ENCODE peak calls at places on chromosome 22, in eight cellular contexts. L, P, N, C, A, K, T and S are unnamed samples.
A peak's percentile ranks its signal among the peaks of the same experiment; 100 is the strongest.

GRCh38 chr22:22886546-22886945 is 1.1 kb upstream of the IGLL5 start:
- DNase-seq in L (no peak), P (no peak), N (no peak), C (no peak), A (no peak), K (no peak), T (no peak), S (peak; percentile 20)

GRCh38 chr22:43978558-43978957 is 23.3 kb downstream of the SAMM50 start:
- DNase-seq in L (no peak), P (no peak), N (peak; percentile 67), C (peak; percentile 37), A (no peak), K (no peak), T (no peak), S (no peak)

GRCh38 chr22:30390974-30391691 is 3.9 kb upstream of the RNF215 start:
- DNase-seq in L (peak; percentile 72), P (peak; percentile 73), N (peak; percentile 70), C (peak; percentile 92), A (peak; percentile 80), K (peak; percentile 41), T (peak; percentile 94), S (no peak)

GRCh38 chr22:46547883-46548244 is 10.4 kb upstream of the CELSR1 start:
- DNase-seq in L (peak; percentile 67), P (no peak), N (no peak), C (peak; percentile 72), A (peak; percentile 86), K (peak; percentile 47), T (no peak), S (no peak)

GRCh38 chr22:44026630-44027511 is 2.8 kb downstream of the PARVB start:
- DNase-seq in L (peak; percentile 75), P (peak; percentile 88), N (peak; percentile 9), C (peak; percentile 95), A (peak; percentile 44), K (no peak), T (peak; percentile 79), S (no peak)

GRCh38 chr22:46661221-46661851 is 41.1 kb downstream of the GRAMD4 start:
- DNase-seq in L (no peak), P (no peak), N (no peak), C (no peak), A (peak; percentile 51), K (no peak), T (no peak), S (no peak)

GRCh38 chr22:44571566-44572413 is 73.8 kb upstream of the RTL6 start:
- DNase-seq in L (no peak), P (peak; percentile 29), N (no peak), C (no peak), A (no peak), K (no peak), T (no peak), S (no peak)

GRCh38 chr22:44458044-44459020 is 39.7 kb downstream of the RTL6 start:
- DNase-seq in L (no peak), P (no peak), N (no peak), C (peak; percentile 70), A (no peak), K (no peak), T (no peak), S (no peak)

GRCh38 chr22:24247564-24248344 is 2.9 kb upstream of the GGT5 start:
- DNase-seq in L (peak; percentile 93), P (peak; percentile 86), N (peak; percentile 71), C (peak; percentile 91), A (peak; percentile 95), K (peak; percentile 90), T (peak; percentile 64), S (peak; percentile 68)

GRCh38 chr22:38204784-38205183 is 3.0 kb downstream of the MAFF start:
- DNase-seq in L (no peak), P (no peak), N (no peak), C (no peak), A (no peak), K (no peak), T (peak; percentile 82), S (no peak)

GRCh38 chr22:44755418-44755817 is 3.0 kb downstream of the ARHGAP8 start:
- DNase-seq in L (peak; percentile 28), P (no peak), N (no peak), C (peak; percentile 59), A (no peak), K (no peak), T (no peak), S (no peak)

GRCh38 chr22:38299758-38300157 is 17.5 kb downstream of the CSNK1E start:
- DNase-seq in L (no peak), P (no peak), N (no peak), C (no peak), A (no peak), K (no peak), T (no peak), S (no peak)

GRCh38 chr22:45823331-45823730 is 151.7 kb downstream of the ATXN10 start:
- DNase-seq in L (no peak), P (no peak), N (no peak), C (no peak), A (no peak), K (no peak), T (no peak), S (no peak)

GRCh38 chr22:39598017-39598965 is 27.7 kb downstream of the CACNA1I start:
- DNase-seq in L (peak; percentile 56), P (peak; percentile 90), N (peak; percentile 67), C (peak; percentile 84), A (no peak), K (no peak), T (peak; percentile 73), S (no peak)

GRCh38 chr22:31106001-31106571 is 1.3 kb downstream of the SELENOM start:
- DNase-seq in L (no peak), P (peak; percentile 56), N (peak; percentile 26), C (peak; percentile 65), A (no peak), K (no peak), T (no peak), S (no peak)

GRCh38 chr22:23256986-23257888 is 76.9 kb downstream of the BCR start:
- DNase-seq in L (no peak), P (peak; percentile 75), N (no peak), C (no peak), A (no peak), K (no peak), T (no peak), S (no peak)

GRCh38 chr22:46764779-46765485 is 2.5 kb downstream of the TBC1D22A start:
- DNase-seq in L (no peak), P (no peak), N (peak; percentile 65), C (peak; percentile 49), A (no peak), K (no peak), T (no peak), S (no peak)

GRCh38 chr22:35995345-35995744 is 33.3 kb downstream of the RBFOX2 start:
- DNase-seq in L (no peak), P (no peak), N (no peak), C (no peak), A (no peak), K (no peak), T (no peak), S (no peak)

GRCh38 chr22:25972397-25972796 is 196.9 kb upstream of the SEZ6L start:
- DNase-seq in L (no peak), P (no peak), N (no peak), C (no peak), A (no peak), K (no peak), T (no peak), S (no peak)

GRCh38 chr22:25970996-25971811 is 198.1 kb upstream of the SEZ6L start:
- DNase-seq in L (no peak), P (no peak), N (no peak), C (no peak), A (no peak), K (no peak), T (no peak), S (no peak)

GRCh38 chr22:25969901-25970300 is 199.4 kb upstream of the SEZ6L start:
- DNase-seq in L (no peak), P (no peak), N (no peak), C (no peak), A (no peak), K (no peak), T (no peak), S (no peak)

GRCh38 chr22:25969286-25969685 is 200.0 kb upstream of the SEZ6L start:
- DNase-seq in L (no peak), P (no peak), N (no peak), C (no peak), A (no peak), K (no peak), T (no peak), S (no peak)

DNA sequence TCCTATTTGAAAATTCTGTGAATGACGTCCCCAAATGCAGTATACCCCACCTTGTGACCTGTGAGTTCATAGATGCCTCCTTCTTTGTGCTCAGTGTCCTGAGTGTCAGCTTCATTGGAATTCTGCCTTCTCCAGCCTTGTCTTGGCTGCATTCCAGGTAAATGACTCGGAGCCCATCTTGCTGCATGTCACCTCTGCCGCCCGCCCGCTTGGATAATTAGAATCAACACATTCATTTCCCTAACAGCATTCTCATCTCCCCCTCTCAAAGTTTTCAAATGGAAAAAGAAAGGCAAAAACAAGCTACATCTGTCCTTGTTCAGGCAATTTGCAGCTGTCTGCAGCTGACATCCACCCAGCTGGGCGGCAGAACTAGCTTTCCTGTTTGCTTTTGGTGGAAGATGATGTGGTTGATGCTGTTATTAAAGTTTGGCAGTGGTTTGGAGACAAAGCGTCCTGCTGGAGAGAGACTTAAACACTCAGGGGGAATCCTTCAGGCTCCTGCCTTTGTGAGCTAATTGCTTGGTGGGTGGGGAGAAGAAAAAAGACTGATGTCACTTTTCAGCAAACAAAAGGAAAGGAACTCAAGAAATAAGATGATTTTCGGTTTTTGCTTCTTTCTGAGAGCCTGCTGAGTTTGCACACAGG is 198.8 kb upstream of the SEZ6L start:
- DNase-seq in L (no peak), P (no peak), N (no peak), C (no peak), A (no peak), K (no peak), T (no peak), S (no peak)
- TF ChIP-seq CTCF in L (no peak), P (no peak), N (no peak), C (no peak), A (no peak), K (no peak), T (no peak), S (no peak)

GRCh38 chr22:27809226-27809625 is 7.7 kb upstream of the MN1 start:
- DNase-seq in L (no peak), P (no peak), N (no peak), C (no peak), A (no peak), K (no peak), T (no peak), S (no peak)
- TF ChIP-seq CTCF in L (no peak), P (no peak), N (no peak), C (no peak), A (no peak), K (no peak), T (no peak), S (no peak)

DNA sequence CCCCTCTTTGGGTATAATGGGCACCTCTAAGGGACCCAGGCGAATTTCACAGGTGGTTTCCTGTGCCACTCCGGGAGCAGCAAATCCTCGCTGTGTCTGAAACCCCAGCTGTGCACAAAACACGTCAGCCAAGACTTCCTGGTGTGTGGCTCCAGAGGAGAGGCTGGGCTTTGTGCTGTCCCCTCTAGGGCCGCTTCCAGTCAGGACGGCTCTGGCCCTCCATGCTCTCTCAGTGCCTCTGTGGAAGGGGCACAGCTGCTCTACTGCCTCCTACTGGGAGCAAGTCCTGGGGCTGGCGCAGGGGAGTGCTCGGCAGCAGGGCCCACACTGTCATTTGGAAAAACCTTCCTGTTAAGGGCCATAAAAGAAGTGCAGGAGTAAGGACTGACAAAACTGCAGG is 23.7 kb upstream of the ARFGAP3 start:
- DNase-seq in L (no peak), P (no peak), N (peak; percentile 69), C (no peak), A (no peak), K (no peak), T (no peak), S (no peak)
- TF ChIP-seq CTCF in L (no peak), P (no peak), N (no peak), C (no peak), A (peak; percentile 37), K (peak; percentile 16), T (peak; percentile 57), S (no peak)

GRCh38 chr22:28799125-28799833 is 1.1 kb downstream of the XBP1 start:
- DNase-seq in L (peak; percentile 62), P (no peak), N (no peak), C (no peak), A (peak; percentile 91), K (peak; percentile 83), T (peak; percentile 27), S (no peak)
- TF ChIP-seq CTCF in L (no peak), P (no peak), N (no peak), C (no peak), A (no peak), K (no peak), T (no peak), S (no peak)